ENCODE peak calls at places on chromosomes 11 and 22, in eight cellular contexts. Y is neural progenitor cell, L is GM23248, R is fibroblast of pulmonary artery, F is nucleus accumbens, D is AG20443, Z is germinal center, N is RPMI7951. M is an unnamed sample.
A peak's percentile ranks its signal among the peaks of the same experiment; 100 is the strongest.

GRCh38 chr22:45200862-45201511 is 37.3 kb downstream of the NUP50 start:
- DNase-seq in Y (no peak), L (no peak), R (peak; percentile 46), F (no peak), D (no peak), Z (no peak), N (no peak), M (peak; percentile 68)

GRCh38 chr11:46170797-46171196 is 49.5 kb upstream of the PHF21A start:
- DNase-seq in Y (no peak), L (no peak), R (no peak), F (no peak), D (no peak), Z (no peak), N (no peak), M (no peak)

GRCh38 chr11:119041821-119042514 is 11.3 kb upstream of the SLC37A4 start:
- DNase-seq in Y (no peak), L (no peak), R (no peak), F (no peak), D (no peak), Z (no peak), N (peak; percentile 43), M (no peak)

GRCh38 chr11:133019545-133019944 is 512.8 kb downstream of the OPCML start:
- DNase-seq in Y (no peak), L (no peak), R (no peak), F (no peak), D (no peak), Z (no peak), N (no peak), M (no peak)

GRCh38 chr11:73372371-73372993 is 3.7 kb upstream of the RELT start:
- DNase-seq in Y (peak; percentile 50), L (peak; percentile 63), R (no peak), F (no peak), D (peak; percentile 44), Z (no peak), N (peak; percentile 20), M (no peak)

GRCh38 chr22:47476226-47476625 is 713.8 kb downstream of the TBC1D22A start:
- DNase-seq in Y (no peak), L (no peak), R (no peak), F (no peak), D (no peak), Z (no peak), N (no peak), M (no peak)

GRCh38 chr11:23540101-23540561 is 679.9 kb upstream of the CCDC179 start:
- DNase-seq in Y (peak; percentile 60), L (peak; percentile 63), R (peak; percentile 51), F (no peak), D (peak; percentile 49), Z (peak; percentile 33), N (peak; percentile 19), M (peak; percentile 49)

GRCh38 chr11:73977856-73978519 is 4.7 kb downstream of the UCP2 start:
- DNase-seq in Y (no peak), L (no peak), R (no peak), F (no peak), D (no peak), Z (no peak), N (no peak), M (no peak)

GRCh38 chr11:61833478-61833877 is 5.4 kb downstream of the FADS2 start:
- DNase-seq in Y (no peak), L (no peak), R (no peak), F (no peak), D (peak; percentile 5), Z (no peak), N (no peak), M (no peak)

GRCh38 chr22:29207562-29208501 is 2.1 kb downstream of the EMID1 start:
- DNase-seq in Y (no peak), L (no peak), R (no peak), F (no peak), D (no peak), Z (no peak), N (no peak), M (no peak)

GRCh38 chr22:32202539-32203180 is 2.2 kb downstream of the RFPL2 start:
- DNase-seq in Y (peak; percentile 76), L (peak; percentile 53), R (peak; percentile 41), F (no peak), D (peak; percentile 41), Z (peak; percentile 16), N (peak; percentile 34), M (peak; percentile 15)